ENCODE peak calls at places on chromosomes 7 and 10, in four cellular contexts. P is mesenchymal stem cell, J is mesendoderm, H is IMR-90. T is an unnamed sample.
A peak's percentile ranks its signal among the peaks of the same experiment; 100 is the strongest.

GRCh38 chr10:32582946-32583345 is 137.0 kb downstream of the CCDC7 start:
- DNase-seq in P (no peak), J (peak; percentile 3), H (no peak), T (no peak)

GRCh38 chr7:78777844-78778243 is 675.6 kb downstream of the MAGI2 start:
- DNase-seq in P (no peak), J (no peak), H (peak; percentile 47), T (no peak)

GRCh38 chr7:94422136-94422535 is 27.4 kb downstream of the COL1A2 start:
- DNase-seq in P (no peak), J (no peak), H (no peak), T (no peak)

GRCh38 chr7:15167912-15168311 is 265.4 kb upstream of the DGKB start:
- DNase-seq in P (no peak), J (no peak), H (no peak), T (no peak)

GRCh38 chr7:8938036-8938435 is 504.6 kb downstream of the NXPH1 start:
- DNase-seq in P (no peak), J (no peak), H (no peak), T (no peak)

GRCh38 chr7:151851782-151852181 is 25.1 kb downstream of the PRKAG2 start:
- DNase-seq in P (no peak), J (no peak), H (no peak), T (no peak)

GRCh38 chr7:8042796-8043535 is 74.4 kb downstream of the GLCCI1 start:
- DNase-seq in P (no peak), J (no peak), H (peak; percentile 80), T (no peak)

GRCh38 chr7:123494193-123494796 is 40.1 kb downstream of the IQUB start:
- DNase-seq in P (peak; percentile 35), J (peak; percentile 5), H (peak; percentile 27), T (no peak)

GRCh38 chr7:92255308-92255707 is 9.5 kb downstream of the ANKIB1 start:
- DNase-seq in P (peak; percentile 71), J (peak; percentile 32), H (peak; percentile 93), T (no peak)

GRCh38 chr10:36344240-36344639 is 702.1 kb upstream of the FZD8 start:
- DNase-seq in P (peak; percentile 19), J (no peak), H (peak; percentile 55), T (no peak)

GRCh38 chr10:98307916-98308315 is 39.9 kb upstream of the LOXL4 start:
- DNase-seq in P (no peak), J (no peak), H (no peak), T (no peak)

GRCh38 chr7:74173074-74173473 is 1.1 kb upstream of the EIF4H start:
- DNase-seq in P (no peak), J (no peak), H (no peak), T (peak; percentile 40)

GRCh38 chr7:47715631-47716068 is 133.7 kb upstream of the TNS3 start:
- DNase-seq in P (no peak), J (no peak), H (no peak), T (no peak)

GRCh38 chr10:13158401-13158800 is 3.0 kb upstream of the MCM10 start:
- DNase-seq in P (no peak), J (no peak), H (no peak), T (no peak)

GRCh38 chr7:114598946-114599345 is 184.3 kb downstream of the FOXP2 start:
- DNase-seq in P (no peak), J (no peak), H (no peak), T (no peak)

GRCh38 chr7:157414702-157415096 is 77.9 kb downstream of the DNAJB6 start:
- DNase-seq in P (no peak), J (no peak), H (no peak), T (no peak)

GRCh38 chr7:21605008-21605407 is 62.2 kb downstream of the DNAH11 start:
- DNase-seq in P (no peak), J (no peak), H (no peak), T (no peak)

GRCh38 chr7:7181519-7182155 is 707 bp upstream of the C1GALT1 start:
- DNase-seq in P (no peak), J (peak; percentile 74), H (peak; percentile 28), T (peak; percentile 66)

GRCh38 chr7:43108255-43109011 is 4.0 kb upstream of the HECW1 start:
- DNase-seq in P (peak; percentile 69), J (peak; percentile 87), H (peak; percentile 39), T (peak; percentile 88)

GRCh38 chr7:35505031-35505430 is 189.9 kb downstream of the HERPUD2 start:
- DNase-seq in P (no peak), J (no peak), H (no peak), T (peak; percentile 40)

GRCh38 chr7:155988421-155988820 is 176.2 kb upstream of the SHH start:
- DNase-seq in P (no peak), J (no peak), H (no peak), T (peak; percentile 4)

GRCh38 chr7:31036941-31037340 is 15.2 kb upstream of the ADCYAP1R1 start:
- DNase-seq in P (no peak), J (no peak), H (no peak), T (no peak)

GRCh38 chr7:155206286-155207020 is 91.2 kb upstream of the INSIG1 start:
- DNase-seq in P (peak; percentile 92), J (no peak), H (peak; percentile 89), T (no peak)

GRCh38 chr7:10708447-10708846 is 265.2 kb upstream of the PHF14 start:
- DNase-seq in P (no peak), J (peak; percentile 71), H (no peak), T (peak; percentile 52)

GRCh38 chr7:44212018-44212417 is 11.2 kb downstream of the YKT6 start:
- DNase-seq in P (no peak), J (no peak), H (no peak), T (no peak)

GRCh38 chr7:151086802-151087246 is 549 bp downstream of the AGAP3 start:
- DNase-seq in P (peak; percentile 51), J (peak; percentile 53), H (no peak), T (no peak)

GRCh38 chr10:102819054-102819453 is 18.2 kb downstream of the CYP17A1 start:
- DNase-seq in P (no peak), J (no peak), H (no peak), T (no peak)

GRCh38 chr7:26688388-26688787 is 176.0 kb downstream of the SKAP2 start:
- DNase-seq in P (no peak), J (no peak), H (no peak), T (no peak)

GRCh38 chr10:15254808-15255655 is 86.5 kb upstream of the NMT2 start:
- DNase-seq in P (no peak), J (peak; percentile 71), H (no peak), T (peak; percentile 42)

GRCh38 chr7:149005427-149006344 is 22.6 kb downstream of the PDIA4 start:
- DNase-seq in P (peak; percentile 72), J (peak; percentile 88), H (peak; percentile 55), T (peak; percentile 81)

GRCh38 chr10:34956756-34957155 is 133.4 kb downstream of the CUL2 start:
- DNase-seq in P (no peak), J (no peak), H (no peak), T (no peak)

GRCh38 chr7:8434290-8435002 is 1.0 kb downstream of the NXPH1 start:
- DNase-seq in P (no peak), J (peak; percentile 71), H (no peak), T (peak; percentile 64)

GRCh38 chr7:144957998-144958397 is 122.1 kb upstream of the TPK1 start:
- DNase-seq in P (no peak), J (peak; percentile 12), H (no peak), T (no peak)

GRCh38 chr7:6071406-6071805 is 40.2 kb downstream of the ANKRD61 start:
- DNase-seq in P (no peak), J (no peak), H (no peak), T (no peak)

GRCh38 chr10:43190775-43191174 is 52.5 kb downstream of the CSGALNACT2 start:
- DNase-seq in P (no peak), J (no peak), H (peak; percentile 72), T (no peak)

GRCh38 chr10:64265961-64266360 is 744.8 kb downstream of the REEP3 start:
- DNase-seq in P (no peak), J (no peak), H (no peak), T (no peak)

GRCh38 chr10:11159543-11160215 is 142.0 kb downstream of the CELF2 start:
- DNase-seq in P (no peak), J (no peak), H (no peak), T (no peak)

GRCh38 chr7:5692112-5692844 is 89.2 kb downstream of the RNF216 start:
- DNase-seq in P (peak; percentile 99), J (no peak), H (peak; percentile 98), T (no peak)

DNA sequence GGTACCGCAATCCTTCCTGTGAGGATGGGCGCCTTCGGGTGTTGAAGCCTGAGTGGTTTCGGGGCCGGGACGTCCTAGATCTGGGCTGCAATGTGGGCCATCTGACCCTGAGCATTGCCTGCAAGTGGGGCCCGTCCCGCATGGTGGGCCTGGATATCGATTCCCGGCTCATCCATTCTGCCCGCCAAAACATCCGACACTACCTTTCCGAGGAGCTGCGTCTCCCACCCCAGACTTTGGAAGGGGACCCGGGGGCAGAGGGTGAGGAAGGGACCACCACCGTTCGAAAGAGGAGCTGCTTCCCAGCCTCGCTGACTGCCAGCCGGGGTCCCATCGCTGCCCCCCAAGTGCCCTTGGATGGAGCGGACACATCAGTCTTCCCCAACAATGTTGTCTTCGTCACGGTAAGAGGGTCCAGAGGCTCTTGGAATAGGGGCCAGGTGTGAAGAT is 1.7 kb downstream of the MEPCE start:
- DNase-seq in P (no peak), J (no peak), H (no peak), T (peak; percentile 28)
- H3K4me1 ChIP-seq in P (peaks cover 29% of the 10 kb centered on the region), J (peaks cover 12% of the 10 kb centered on the region), H (peaks cover 8% of the 10 kb centered on the region), T (no peaks in the 10 kb centered on the region)

DNA sequence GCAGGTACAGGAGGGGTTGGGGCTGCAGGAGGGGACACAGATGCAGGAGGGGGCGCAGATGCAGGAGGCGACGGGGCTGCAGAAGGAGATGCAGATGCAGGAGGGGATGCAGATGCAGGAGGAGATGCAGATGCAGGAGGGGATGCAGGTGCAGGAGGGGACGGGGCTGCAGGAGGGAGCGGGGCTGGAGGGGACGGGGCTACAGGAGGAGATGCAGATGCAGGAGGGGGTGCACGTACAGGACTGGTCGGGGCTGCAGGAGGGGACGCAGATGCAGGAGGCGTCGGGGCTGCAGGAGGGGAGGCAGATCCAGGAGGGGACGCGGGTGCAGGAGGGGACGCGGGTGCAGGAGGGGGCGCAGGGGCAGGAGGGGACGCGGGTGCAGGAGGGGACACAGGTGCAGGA is 66.5 kb downstream of the VWA2 start:
- DNase-seq in P (no peak), J (no peak), H (no peak), T (no peak)
- H4K8ac ChIP-seq in P (no peak overlapping the region), J (no peak overlapping the region), H (no peak overlapping the region), T (no peak overlapping the region)

GRCh38 chr10:77075916-77076315 is 561.7 kb downstream of the KCNMA1 start:
- DNase-seq in P (no peak), J (no peak), H (no peak), T (no peak)
- H2BK5ac ChIP-seq in P (no peak overlapping the region), J (no peak overlapping the region), H (no peak overlapping the region), T (no peak overlapping the region)

DNA sequence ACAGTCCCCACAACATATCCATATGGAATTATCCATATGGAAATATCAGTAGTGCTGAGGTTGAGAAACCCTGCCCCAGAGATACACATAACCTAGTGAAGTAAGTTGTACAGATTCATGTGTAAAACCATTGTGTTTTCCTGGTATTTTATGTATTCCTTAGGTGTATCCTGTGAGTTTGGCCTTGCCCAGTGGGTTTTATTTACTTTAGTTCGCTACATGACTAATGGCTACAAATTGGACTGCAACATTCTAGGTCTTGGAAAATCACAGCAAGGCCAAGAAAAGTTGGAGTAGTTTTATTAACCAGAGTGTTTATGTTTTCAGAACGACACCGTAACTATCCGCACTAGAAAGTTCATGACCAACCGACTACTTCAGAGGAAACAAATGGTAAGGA is 1.4 kb downstream of the RPS24 start:
- DNase-seq in P (peak; percentile 44), J (no peak), H (peak; percentile 28), T (no peak)
- H3K4me1 ChIP-seq in P (peaks cover 9% of the 10 kb centered on the region), J (peaks cover 5% of the 10 kb centered on the region), H (peaks cover 2% of the 10 kb centered on the region), T (peaks cover 2% of the 10 kb centered on the region)

GRCh38 chr7:514651-515598 is 4.7 kb downstream of the PDGFA start:
- DNase-seq in P (peak; percentile 42), J (peak; percentile 49), H (no peak), T (peak; percentile 73)
- H4K8ac ChIP-seq in P (no peak overlapping the region), J (no peak overlapping the region), H (peak overlapping the region; percentile 82), T (no peak overlapping the region)

T was measured in H9.